ENCODE peak calls at places on chromosomes 5 and 9, in seven cellular contexts. R, X, B, K, Q, I and F are unnamed samples.

GRCh38 chr5:110053205-110053604 is 363.5 kb downstream of the MAN2A1 start:
- DNase-seq in B (no peak), I (no peak), R (no peak), K (no peak), X (no peak), Q (no peak), F (no peak)

GRCh38 chr5:150599917-150600511 is 40.4 kb upstream of the SYNPO start:
- DNase-seq in K (no peak), Q (peak), I (peak), R (no peak), B (peak), X (peak), F (peak)

GRCh38 chr9:70020217-70020616 is 23.4 kb upstream of the MAMDC2 start:
- DNase-seq in Q (peak), K (no peak), B (no peak), X (no peak), R (no peak), I (no peak), F (no peak)

GRCh38 chr9:129333961-129334743 is 156.1 kb upstream of the IER5L start:
- DNase-seq in X (peak), B (peak), I (peak), R (no peak), K (peak), Q (peak), F (peak)

GRCh38 chr5:39605966-39606591 is 181.3 kb upstream of the DAB2 start:
- DNase-seq in I (no peak), X (no peak), Q (peak), K (no peak), B (no peak), R (no peak), F (no peak)

GRCh38 chr5:11483630-11484029 is 420.6 kb downstream of the CTNND2 start:
- DNase-seq in X (no peak), Q (peak), K (no peak), R (no peak), I (no peak), B (no peak), F (no peak)

GRCh38 chr9:33378121-33378795 is 24.1 kb downstream of the AQP7 start:
- DNase-seq in Q (no peak), B (no peak), R (no peak), X (no peak), K (no peak), I (no peak), F (no peak)

GRCh38 chr5:43432486-43433365 is 20.5 kb upstream of the CCL28 start:
- DNase-seq in I (peak), K (no peak), Q (peak), R (no peak), B (no peak), X (peak), F (peak)

GRCh38 chr5:144971067-144971850 is 800.6 kb downstream of the KCTD16 start:
- DNase-seq in B (no peak), K (no peak), Q (no peak), I (no peak), X (no peak), R (no peak), F (no peak)

GRCh38 chr9:34379334-34380033 is 2.8 kb upstream of the MYORG start:
- DNase-seq in R (peak), B (peak), K (peak), I (peak), X (peak), Q (peak), F (peak)

GRCh38 chr5:157528036-157528632 is 47.4 kb downstream of the ADAM19 start:
- DNase-seq in R (no peak), B (no peak), Q (no peak), I (no peak), X (no peak), K (no peak), F (peak)

GRCh38 chr5:90289837-90290236 is 119.7 kb downstream of the CETN3 start:
- DNase-seq in X (no peak), K (no peak), Q (peak), B (no peak), R (no peak), I (peak), F (no peak)

GRCh38 chr9:125789196-125789595 is 42.0 kb downstream of the PBX3 start:
- DNase-seq in X (no peak), I (no peak), B (no peak), R (no peak), K (no peak), Q (no peak), F (no peak)

GRCh38 chr5:160894-161540 is 30.3 kb upstream of the LRRC14B start:
- DNase-seq in B (no peak), Q (no peak), R (no peak), I (no peak), K (no peak), X (peak), F (peak)

GRCh38 chr5:34547300-34548085 is 108.6 kb upstream of the RAI14 start:
- DNase-seq in K (no peak), Q (no peak), B (no peak), X (no peak), R (no peak), I (no peak), F (no peak)

GRCh38 chr5:131379723-131380122 is 115.9 kb downstream of the CDC42SE2 start:
- DNase-seq in X (no peak), I (peak), B (no peak), R (no peak), K (peak), Q (peak), F (no peak)

GRCh38 chr5:118611332-118611945 is 376.9 kb downstream of the DTWD2 start:
- DNase-seq in R (no peak), X (peak), I (peak), B (no peak), K (no peak), Q (no peak), F (peak)

GRCh38 chr5:134095293-134095692 is 19.2 kb upstream of the TCF7 start:
- DNase-seq in I (no peak), Q (no peak), R (no peak), K (no peak), X (no peak), B (no peak), F (no peak)

GRCh38 chr9:113998529-113999255 is 79.4 kb downstream of the AMBP start:
- DNase-seq in X (peak), K (no peak), B (no peak), Q (peak), I (peak), R (no peak), F (peak)

GRCh38 chr9:134742822-134743221 is 101.2 kb downstream of the COL5A1 start:
- DNase-seq in X (no peak), I (no peak), B (no peak), R (no peak), Q (no peak), K (no peak), F (no peak)

GRCh38 chr5:56319281-56320242 is 86.4 kb upstream of the ANKRD55 start:
- DNase-seq in K (no peak), R (no peak), X (no peak), Q (peak), I (peak), B (no peak), F (peak)

GRCh38 chr5:137345396-137345795 is 153.7 kb downstream of the SPOCK1 start:
- DNase-seq in Q (no peak), X (no peak), B (no peak), K (no peak), I (no peak), R (no peak), F (no peak)

GRCh38 chr5:61808091-61808490 is 476.0 kb downstream of the ZSWIM6 start:
- DNase-seq in R (no peak), I (no peak), Q (no peak), X (peak), B (no peak), K (no peak), F (no peak)

GRCh38 chr9:33407061-33407460 is 4.7 kb upstream of the AQP7 start:
- DNase-seq in K (no peak), Q (no peak), I (no peak), R (no peak), B (no peak), X (no peak), F (no peak)

GRCh38 chr9:22683393-22684075 is 236.9 kb downstream of the DMRTA1 start:
- DNase-seq in K (no peak), Q (peak), R (no peak), I (peak), X (no peak), B (no peak), F (no peak)

GRCh38 chr9:77898864-77899263 is 132.7 kb downstream of the GNAQ start:
- DNase-seq in R (no peak), Q (no peak), B (no peak), X (no peak), I (no peak), K (no peak), F (no peak)

GRCh38 chr5:115349001-115349817 is 52.8 kb upstream of the CCDC112 start:
- DNase-seq in I (peak), B (peak), K (no peak), X (peak), R (no peak), Q (peak), F (no peak)

GRCh38 chr9:20286154-20286553 is 336.1 kb downstream of the MLLT3 start:
- DNase-seq in R (no peak), Q (no peak), I (no peak), K (no peak), X (no peak), B (no peak), F (no peak)

GRCh38 chr5:149062371-149063016 is 368 bp downstream of the SH3TC2 start:
- DNase-seq in B (no peak), I (peak), X (no peak), Q (peak), R (no peak), K (no peak), F (peak)

GRCh38 chr9:83062011-83062652 is 810 bp downstream of the RASEF start:
- DNase-seq in Q (peak), X (peak), K (no peak), R (no peak), I (peak), B (peak), F (peak)

GRCh38 chr5:176371621-176372539 is 6.6 kb downstream of the ARL10 start:
- DNase-seq in R (no peak), I (no peak), X (no peak), B (no peak), Q (no peak), K (no peak), F (no peak)

GRCh38 chr5:181052526-181052927 is 12.5 kb downstream of the BTNL9 start:
- DNase-seq in R (no peak), B (no peak), X (no peak), I (no peak), K (no peak), Q (no peak), F (peak)